ENCODE peak calls at places on chromosomes 7 and 10, in nine cellular contexts. O is AG10803, X is left ventricle myocardium inferior, K is A549, L is HL-60, Q is HCT116, J is fibroblast of lung, B is skeletal muscle cell, G is AG04450. Z is an unnamed sample.

GRCh38 chr7:47451851-47452205 is 130.1 kb downstream of the TNS3 start:
- DNase-seq in G (peak), Q (no peak), J (peak), X (no peak), O (peak), K (no peak), B (no peak), L (no peak), Z (no peak)

GRCh38 chr7:139657749-139658148 is 120.0 kb downstream of the HIPK2 start:
- DNase-seq in X (no peak), B (no peak), O (no peak), G (no peak), Q (no peak), L (no peak), K (no peak), J (no peak), Z (no peak)

GRCh38 chr10:73797324-73798025 is 12.1 kb downstream of the ZSWIM8 start:
- DNase-seq in X (no peak), G (no peak), O (no peak), Q (no peak), J (no peak), L (no peak), B (no peak), K (no peak), Z (no peak)

GRCh38 chr10:49594594-49594993 is 15.5 kb upstream of the SLC18A3 start:
- DNase-seq in K (peak), Q (peak), L (peak), B (no peak), J (peak), X (no peak), G (peak), O (peak), Z (peak)

GRCh38 chr10:58475322-58476277 is 37.1 kb upstream of the BICC1 start:
- DNase-seq in X (no peak), K (no peak), L (no peak), G (no peak), J (peak), Q (no peak), B (peak), O (peak), Z (no peak)

GRCh38 chr10:36779238-36779846 is 346.1 kb upstream of the ANKRD30A start:
- DNase-seq in B (peak), L (peak), X (no peak), Q (no peak), J (peak), O (peak), K (peak), G (peak), Z (peak)

GRCh38 chr10:21516270-21517131 is 9.0 kb downstream of the SKIDA1 start:
- DNase-seq in O (peak), B (no peak), L (no peak), Q (no peak), X (peak), K (no peak), G (no peak), J (peak), Z (peak)

GRCh38 chr10:635088-635861 is 54.2 kb downstream of the DIP2C start:
- DNase-seq in K (no peak), Q (no peak), B (no peak), X (no peak), J (no peak), O (no peak), G (no peak), L (no peak), Z (no peak)

GRCh38 chr10:90470971-90471370 is 386.9 kb downstream of the HTR7 start:
- DNase-seq in X (no peak), B (no peak), O (no peak), L (no peak), Q (no peak), J (no peak), K (no peak), G (no peak), Z (no peak)

GRCh38 chr7:151662291-151662690 is 142.6 kb upstream of the RHEB start:
- DNase-seq in X (no peak), J (no peak), K (no peak), G (no peak), L (no peak), B (no peak), Q (no peak), O (peak), Z (no peak)

GRCh38 chr10:96930469-96930868 is 98.4 kb downstream of the LCOR start:
- DNase-seq in K (no peak), B (no peak), G (no peak), O (no peak), X (no peak), J (no peak), L (no peak), Q (no peak), Z (no peak)

GRCh38 chr10:92590623-92591549 is 2.0 kb upstream of the KIF11 start:
- DNase-seq in G (no peak), J (peak), K (peak), B (no peak), O (peak), L (peak), Q (peak), X (peak), Z (peak)

GRCh38 chr10:71090801-71091200 is 121.6 kb upstream of the UNC5B start:
- DNase-seq in X (no peak), J (no peak), L (no peak), K (no peak), G (no peak), Q (no peak), O (no peak), B (no peak), Z (no peak)

GRCh38 chr10:118277871-118278270 is 64.3 kb downstream of the FAM204A start:
- DNase-seq in G (no peak), L (no peak), B (no peak), Q (no peak), X (no peak), J (no peak), O (no peak), K (no peak), Z (no peak)

GRCh38 chr7:18552943-18553584 is 57.5 kb downstream of the HDAC9 start:
- DNase-seq in G (no peak), B (no peak), X (no peak), J (peak), L (no peak), Q (no peak), K (no peak), O (no peak), Z (no peak)

GRCh38 chr10:111546216-111546615 is 469.4 kb downstream of the ADRA2A start:
- DNase-seq in B (no peak), J (no peak), G (no peak), O (no peak), X (no peak), K (no peak), L (no peak), Q (no peak), Z (no peak)

GRCh38 chr10:7478727-7479457 is 68.1 kb upstream of the SFMBT2 start:
- DNase-seq in X (no peak), B (no peak), Q (no peak), J (no peak), K (no peak), O (no peak), G (no peak), L (no peak), Z (no peak)

GRCh38 chr7:95394370-95394769 is 1.8 kb downstream of the PON3 start:
- DNase-seq in G (no peak), B (no peak), X (no peak), K (no peak), O (no peak), J (no peak), Q (no peak), L (no peak), Z (no peak)

GRCh38 chr10:132163826-132164515 is 22.8 kb upstream of the DPYSL4 start:
- DNase-seq in L (no peak), K (no peak), Q (no peak), B (no peak), X (no peak), O (no peak), J (no peak), G (no peak), Z (no peak)

GRCh38 chr7:120783273-120783672 is 74.7 kb downstream of the TSPAN12 start:
- DNase-seq in L (no peak), K (no peak), J (no peak), X (no peak), Q (no peak), O (no peak), B (no peak), G (no peak), Z (no peak)

GRCh38 chr7:1086588-1087461 is 1.1 kb upstream of the GPER1 start:
- DNase-seq in Q (peak), K (peak), G (no peak), L (peak), B (no peak), X (peak), J (peak), O (peak), Z (peak)

GRCh38 chr10:102368072-102368471 is 27.4 kb upstream of the NFKB2 start:
- DNase-seq in L (no peak), J (no peak), O (no peak), K (no peak), G (no peak), Q (no peak), X (no peak), B (no peak), Z (no peak)

GRCh38 chr7:101299511-101300464 is 21.8 kb downstream of the IFT22 start:
- DNase-seq in L (no peak), K (no peak), O (no peak), J (no peak), G (no peak), B (no peak), Q (no peak), X (no peak), Z (peak)

GRCh38 chr7:23531794-23532489 is at the start of gene TRA2A:
- DNase-seq in Q (peak), J (peak), X (peak), B (peak), G (peak), O (peak), L (peak), K (peak), Z (peak)

GRCh38 chr7:36215017-36215621 is 62.1 kb downstream of the EEPD1 start:
- DNase-seq in X (no peak), O (no peak), G (no peak), K (no peak), B (no peak), J (no peak), Q (no peak), L (no peak), Z (peak)

GRCh38 chr7:112665709-112666108 is 124.5 kb downstream of the TMEM168 start:
- DNase-seq in J (no peak), B (no peak), O (peak), G (no peak), K (no peak), X (no peak), Q (no peak), L (no peak), Z (no peak)

GRCh38 chr7:74356589-74357315 is 67.5 kb downstream of the CLIP2 start:
- DNase-seq in Q (no peak), L (no peak), G (no peak), K (no peak), B (no peak), X (no peak), J (peak), O (no peak), Z (no peak)

GRCh38 chr10:75028748-75029147 is 82.7 kb upstream of the SAMD8 start:
- DNase-seq in B (no peak), O (no peak), L (peak), G (no peak), J (no peak), K (no peak), X (no peak), Q (no peak), Z (no peak)

GRCh38 chr10:44675086-44675874 is 235.9 kb upstream of the TMEM72 start:
- DNase-seq in J (peak), K (no peak), G (no peak), O (no peak), Q (no peak), L (no peak), X (no peak), B (no peak), Z (no peak)

GRCh38 chr10:69632516-69633199 is 2.6 kb downstream of the FAM241B start:
- DNase-seq in G (no peak), K (no peak), Q (no peak), X (no peak), O (no peak), J (peak), B (no peak), L (no peak), Z (no peak)

GRCh38 chr7:79604841-79605240 is 151.4 kb upstream of the MAGI2 start:
- DNase-seq in O (no peak), L (no peak), G (no peak), K (no peak), Q (no peak), J (no peak), B (no peak), X (no peak), Z (no peak)

GRCh38 chr10:3542185-3542611 is 242.8 kb downstream of the KLF6 start:
- DNase-seq in J (peak), Q (no peak), K (no peak), X (no peak), O (peak), B (peak), G (no peak), L (no peak), Z (no peak)
- H3K4me3 ChIP-seq in J (no peak), Q (no peak), K (no peak), X (no peak), O (no peak), B (no peak), G (no peak), L (no peak), Z (no peak)

GRCh38 chr10:19634163-19634562 is 182.1 kb upstream of the PLXDC2 start:
- DNase-seq in X (no peak), L (no peak), B (no peak), J (no peak), K (no peak), G (no peak), Q (no peak), O (no peak), Z (no peak)

GRCh38 chr10:19628767-19629443 is 187.3 kb upstream of the PLXDC2 start:
- DNase-seq in L (no peak), O (peak), Q (no peak), G (no peak), B (no peak), K (no peak), J (peak), X (no peak), Z (no peak)

GRCh38 chr10:19629559-19629958 is 186.7 kb upstream of the PLXDC2 start:
- DNase-seq in O (peak), Q (no peak), L (no peak), X (peak), G (no peak), K (no peak), B (peak), J (peak), Z (no peak)
- H3K4me3 ChIP-seq in O (no peak), Q (no peak), L (no peak), X (no peak), G (no peak), K (no peak), B (no peak), J (no peak), Z (no peak)

GRCh38 chr7:150370612-150371071 is 2.0 kb downstream of the REPIN1 start:
- DNase-seq in L (no peak), G (no peak), X (no peak), K (no peak), J (peak), O (peak), Q (no peak), B (no peak), Z (no peak)
- H3K4me3 ChIP-seq in L (peak), G (peak), X (peak), K (peak), J (peak), O (peak), Q (no peak), B (peak), Z (peak)

GRCh38 chr10:10977978-10978377 is 39.7 kb upstream of the CELF2 start:
- DNase-seq in B (no peak), G (peak), O (peak), L (no peak), K (no peak), J (peak), X (no peak), Q (no peak), Z (no peak)
- H3K4me3 ChIP-seq in B (no peak), G (no peak), O (no peak), L (no peak), K (no peak), J (no peak), X (no peak), Q (no peak), Z (no peak)

DNA sequence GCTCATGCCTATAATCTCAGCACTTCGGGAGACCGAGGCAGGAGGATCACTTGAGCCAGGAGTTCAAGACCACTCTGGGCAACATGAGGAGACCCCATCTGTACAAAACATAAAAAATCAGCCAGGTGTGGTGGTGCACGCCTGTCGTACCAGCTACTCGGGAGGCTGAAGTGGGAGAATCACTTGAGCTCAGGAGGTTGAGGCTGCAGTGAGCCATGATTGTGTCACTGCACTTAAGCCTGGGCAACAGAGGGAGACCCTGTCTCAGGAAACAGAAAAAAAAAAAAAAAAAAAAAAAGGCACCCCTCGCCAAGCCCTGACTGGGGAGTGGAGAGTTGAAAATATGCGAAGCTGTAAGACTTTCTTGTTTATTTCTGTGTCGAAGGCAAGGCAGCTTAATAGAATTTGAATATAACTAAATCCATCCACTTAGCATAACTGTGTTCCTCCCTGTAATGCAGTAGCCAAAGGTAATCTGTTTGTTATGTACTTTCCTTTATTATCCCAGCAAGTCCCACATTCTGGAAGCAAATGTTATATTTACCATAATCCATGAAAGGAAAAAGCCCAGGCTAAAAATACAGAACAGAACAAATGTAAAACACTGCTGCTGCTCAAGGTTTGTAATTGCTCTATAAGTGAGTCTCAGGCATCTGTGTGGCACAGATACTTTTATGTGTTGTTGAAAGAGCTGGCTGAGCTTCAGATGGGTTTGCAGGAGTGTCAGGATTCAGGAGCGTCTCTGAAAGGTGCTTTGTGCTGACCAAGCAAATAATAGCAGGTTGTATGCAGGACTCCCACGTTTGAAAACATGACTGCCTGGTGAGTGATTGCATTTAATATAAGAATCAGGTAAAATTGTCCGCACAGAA is 127.2 kb downstream of the CELF2 start:
- DNase-seq in X (no peak), L (no peak), O (no peak), G (no peak), K (no peak), Q (no peak), B (no peak), J (no peak), Z (no peak)
- H3K4me3 ChIP-seq in X (peak), L (no peak), O (no peak), G (no peak), K (no peak), Q (no peak), B (no peak), J (no peak), Z (no peak)

GRCh38 chr10:112895292-112895691 is 54.8 kb upstream of the TCF7L2 start:
- DNase-seq in B (no peak), L (no peak), O (no peak), K (no peak), J (no peak), Q (no peak), G (no peak), X (no peak), Z (no peak)

GRCh38 chr10:112896722-112897121 is 53.3 kb upstream of the TCF7L2 start:
- DNase-seq in L (no peak), B (no peak), G (no peak), X (no peak), O (no peak), Q (no peak), K (no peak), J (peak), Z (no peak)

GRCh38 chr10:112896273-112896672 is 53.8 kb upstream of the TCF7L2 start:
- DNase-seq in K (no peak), B (no peak), G (no peak), L (no peak), O (no peak), J (peak), X (no peak), Q (no peak), Z (no peak)

GRCh38 chr10:112899396-112900065 is 50.5 kb upstream of the TCF7L2 start:
- DNase-seq in X (no peak), J (no peak), G (no peak), B (no peak), L (no peak), Q (no peak), O (no peak), K (no peak), Z (no peak)

GRCh38 chr10:112898540-112899395 is 51.3 kb upstream of the TCF7L2 start:
- DNase-seq in K (peak), G (no peak), O (peak), L (no peak), J (peak), X (no peak), Q (peak), B (peak), Z (peak)
- H3K4me3 ChIP-seq in K (peak), G (peak), O (no peak), L (no peak), J (peak), X (peak), Q (peak), B (peak), Z (peak)

DNA sequence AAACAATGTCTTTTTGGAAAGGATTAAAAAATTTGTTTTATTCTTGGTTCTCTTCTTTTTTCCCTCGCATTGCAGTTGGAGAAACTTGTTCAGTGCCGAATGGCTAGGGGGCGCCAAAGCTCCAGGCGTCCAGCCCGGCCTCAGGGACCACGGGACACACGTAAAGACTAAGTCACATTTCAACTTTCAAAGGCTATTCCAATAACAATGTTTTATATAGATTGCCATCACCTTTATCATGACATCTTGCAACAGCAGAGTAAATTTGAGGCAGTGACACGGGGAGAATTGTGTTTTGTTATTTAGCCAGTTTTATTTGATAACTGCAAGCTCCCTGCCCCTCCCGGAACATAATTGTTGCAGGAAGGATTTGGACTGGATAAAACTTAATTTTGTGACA is 2.2 kb upstream of the IGFBP3 start:
- DNase-seq in O (peak), G (no peak), J (peak), K (no peak), Q (no peak), L (no peak), X (peak), B (no peak), Z (peak)
- H3K4me3 ChIP-seq in O (no peak), G (no peak), J (peak), K (peak), Q (no peak), L (no peak), X (peak), B (no peak), Z (no peak)